ENCODE peak calls at places on chromosomes 2 and 18, in six cellular contexts. N is ovary; A is fibroblast of pulmonary artery; P is fibroblast of the aortic adventitia; V is CD8-positive, alpha-beta T cell; U is HCT116. M is an unnamed sample.

GRCh38 chr2:224938670-224939309 is 103.5 kb downstream of the DOCK10 start:
- DNase-seq in P (no peak), N (no peak), V (no peak), A (peak), U (no peak), M (peak)

GRCh38 chr18:46053368-46054095 is 18.5 kb downstream of the PSTPIP2 start:
- DNase-seq in N (no peak), A (no peak), V (no peak), U (no peak), P (peak), M (no peak)

GRCh38 chr18:54090856-54091255 is 133.6 kb downstream of the MBD2 start:
- DNase-seq in U (no peak), N (no peak), A (no peak), P (no peak), V (no peak), M (no peak)

GRCh38 chr2:8149011-8149410 is 532.8 kb upstream of the ID2 start:
- DNase-seq in A (no peak), N (no peak), U (no peak), V (no peak), P (no peak), M (no peak)

GRCh38 chr2:67055387-67056304 is 341.5 kb upstream of the ETAA1 start:
- DNase-seq in P (no peak), V (no peak), U (no peak), N (no peak), A (peak), M (peak)

GRCh38 chr18:36706313-36706881 is 122.4 kb downstream of the TPGS2 start:
- DNase-seq in A (no peak), U (no peak), P (no peak), V (no peak), N (no peak), M (no peak)

GRCh38 chr2:71136174-71136573 is 5.7 kb downstream of the MPHOSPH10 start:
- DNase-seq in P (no peak), U (no peak), V (no peak), A (no peak), N (no peak), M (no peak)

GRCh38 chr18:6352275-6352674 is 62.4 kb downstream of the L3MBTL4 start:
- DNase-seq in N (no peak), A (no peak), U (no peak), P (no peak), V (no peak), M (no peak)

GRCh38 chr18:51149605-51150429 is 47.7 kb downstream of the MEX3C start:
- DNase-seq in V (no peak), U (no peak), N (no peak), A (peak), P (peak), M (peak)

GRCh38 chr18:28112056-28112470 is 64.9 kb downstream of the CDH2 start:
- DNase-seq in P (peak), A (peak), U (no peak), V (no peak), N (no peak), M (no peak)

GRCh38 chr2:166632616-166633015 is 138.6 kb upstream of the SCN7A start:
- DNase-seq in N (no peak), U (no peak), V (no peak), A (peak), P (peak), M (peak)

GRCh38 chr2:234960091-234961088 is 8.6 kb downstream of the SH3BP4 start:
- DNase-seq in N (peak), P (no peak), A (peak), U (no peak), V (no peak), M (no peak)

GRCh38 chr18:74333091-74333490 is 17.5 kb downstream of the C18orf63 start:
- DNase-seq in U (no peak), P (peak), V (no peak), A (peak), N (no peak), M (no peak)

GRCh38 chr2:56018202-56018601 is 94.6 kb upstream of the EFEMP1 start:
- DNase-seq in V (no peak), U (no peak), N (no peak), P (no peak), A (no peak), M (no peak)

GRCh38 chr2:178279142-178279541 is 84.8 kb downstream of the OSBPL6 start:
- DNase-seq in A (peak), U (no peak), V (no peak), N (no peak), P (peak), M (peak)

GRCh38 chr2:34069604-34070003 is 470.5 kb upstream of the FAM98A start:
- DNase-seq in U (no peak), N (no peak), A (no peak), P (no peak), V (no peak), M (no peak)

GRCh38 chr2:157438907-157439791 is 4.7 kb downstream of the CYTIP start:
- DNase-seq in P (peak), N (no peak), V (no peak), A (peak), U (no peak), M (no peak)

GRCh38 chr2:204608261-204608660 is 63.0 kb downstream of the PARD3B start:
- DNase-seq in A (peak), V (no peak), N (no peak), U (no peak), P (peak), M (peak)

GRCh38 chr2:37833420-37833819 is 91.7 kb upstream of the RMDN2 start:
- DNase-seq in A (no peak), U (no peak), N (no peak), P (no peak), V (peak), M (no peak)

GRCh38 chr2:134792147-134792546 is 46.3 kb upstream of the ACMSD start:
- DNase-seq in P (no peak), N (no peak), V (no peak), A (no peak), U (no peak), M (no peak)

GRCh38 chr2:126855606-126856005 is 43.1 kb upstream of the TEX51 start:
- DNase-seq in U (no peak), N (no peak), P (no peak), V (no peak), A (no peak), M (no peak)

GRCh38 chr2:234032301-234032856 is 18.1 kb upstream of the SPP2 start:
- DNase-seq in V (peak), A (peak), N (no peak), P (peak), U (no peak), M (peak)

GRCh38 chr2:27915874-27916273 is 25.3 kb downstream of the BABAM2 start:
- DNase-seq in N (no peak), P (no peak), V (no peak), A (no peak), U (no peak), M (no peak)

GRCh38 chr2:182240862-182241371 is 185.9 kb downstream of the PDE1A start:
- DNase-seq in U (peak), V (no peak), N (no peak), A (peak), P (peak), M (no peak)

GRCh38 chr18:7840445-7840844 is 273.3 kb downstream of the PTPRM start:
- DNase-seq in U (no peak), N (no peak), V (no peak), P (no peak), A (peak), M (no peak)

GRCh38 chr18:59957957-59958356 is 58.2 kb downstream of the PMAIP1 start:
- DNase-seq in P (peak), N (no peak), V (no peak), A (peak), U (peak), M (peak)

GRCh38 chr2:14632133-14632936 is at the start of gene LRATD1:
- DNase-seq in N (peak), U (no peak), P (peak), V (no peak), A (peak), M (peak)

GRCh38 chr2:14633451-14634211 is 1.1 kb downstream of the LRATD1 start:
- DNase-seq in N (peak), U (no peak), P (no peak), A (no peak), V (no peak), M (no peak)

GRCh38 chr2:14634223-14634884 is 1.8 kb downstream of the LRATD1 start:
- DNase-seq in N (peak), V (no peak), U (no peak), A (peak), P (peak), M (peak)

GRCh38 chr2:14633031-14633430 is 514 bp downstream of the LRATD1 start:
- DNase-seq in P (no peak), N (peak), A (no peak), U (no peak), V (no peak), M (no peak)

GRCh38 chr2:14634885-14635871 is 2.7 kb downstream of the LRATD1 start:
- DNase-seq in A (peak), N (peak), P (peak), U (no peak), V (no peak), M (no peak)
- TF ChIP-seq CTCF in A (no peak), N (no peak), P (no peak), U (no peak), V (no peak), M (peak)

GRCh38 chr2:23324281-23324680 is 60.7 kb upstream of the KLHL29 start:
- DNase-seq in P (no peak), A (no peak), U (no peak), N (no peak), V (no peak), M (no peak)

GRCh38 chr2:23335550-23335949 is 49.4 kb upstream of the KLHL29 start:
- DNase-seq in A (no peak), P (no peak), U (no peak), N (no peak), V (no peak), M (no peak)

GRCh38 chr2:23327897-23328296 is 57.1 kb upstream of the KLHL29 start:
- DNase-seq in U (no peak), P (no peak), N (no peak), V (no peak), A (no peak), M (no peak)

GRCh38 chr2:23326322-23326721 is 58.7 kb upstream of the KLHL29 start:
- DNase-seq in V (no peak), U (no peak), N (no peak), A (no peak), P (no peak), M (no peak)

GRCh38 chr2:23330214-23330613 is 54.8 kb upstream of the KLHL29 start:
- DNase-seq in U (no peak), P (no peak), V (no peak), N (no peak), A (peak), M (no peak)
- TF ChIP-seq CTCF in U (peak), P (no peak), V (no peak), N (no peak), A (no peak), M (peak)

GRCh38 chr18:13465476-13465875 is 246.9 kb downstream of the LDLRAD4 start:
- DNase-seq in U (no peak), A (no peak), P (no peak), N (no peak), V (no peak), M (no peak)

GRCh38 chr18:13462686-13463085 is 244.1 kb downstream of the LDLRAD4 start:
- DNase-seq in A (no peak), N (no peak), P (no peak), U (no peak), V (no peak), M (no peak)

GRCh38 chr18:13464432-13465125 is 246.0 kb downstream of the LDLRAD4 start:
- DNase-seq in V (peak), U (no peak), N (no peak), P (no peak), A (peak), M (no peak)

GRCh38 chr18:13463526-13463925 is 245.0 kb downstream of the LDLRAD4 start:
- DNase-seq in V (peak), N (no peak), U (no peak), P (no peak), A (no peak), M (no peak)

GRCh38 chr18:13465126-13465446 is 246.5 kb downstream of the LDLRAD4 start:
- DNase-seq in A (no peak), U (no peak), P (no peak), V (no peak), N (no peak), M (no peak)
- TF ChIP-seq CTCF in A (no peak), U (no peak), P (no peak), V (no peak), N (no peak), M (no peak)

DNA sequence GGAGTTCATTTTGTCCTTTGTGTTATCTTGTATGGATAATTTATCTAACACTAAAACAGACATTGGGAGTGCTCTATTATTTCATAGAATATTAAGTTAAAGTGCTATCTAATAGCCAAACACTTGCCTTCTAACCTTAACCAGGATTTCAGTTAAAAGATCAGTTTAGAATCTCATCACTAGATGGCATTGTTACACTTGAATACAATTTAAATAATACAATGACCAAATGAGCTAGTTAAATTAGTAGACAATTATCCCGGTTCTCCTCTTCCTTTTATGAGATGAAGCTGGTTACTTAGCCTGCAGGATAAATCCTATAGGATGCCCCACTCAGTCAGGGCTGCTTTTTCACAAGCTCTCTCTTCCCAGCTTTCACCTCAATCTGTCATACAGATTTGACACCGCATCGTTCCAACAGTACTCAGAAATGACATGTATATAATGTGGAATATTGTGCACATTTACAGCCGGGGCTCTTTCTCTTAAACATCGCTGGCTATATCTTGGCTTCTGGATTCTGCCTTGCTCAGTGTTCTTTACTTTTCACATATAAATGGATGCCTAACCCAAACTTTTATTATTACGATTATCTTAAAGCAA is 678.8 kb downstream of the KCNJ3 start:
- DNase-seq in V (no peak), P (peak), A (peak), U (peak), N (no peak), M (no peak)
- TF ChIP-seq CTCF in V (no peak), P (no peak), A (peak), U (peak), N (no peak), M (peak)

GRCh38 chr2:174636979-174637378 is 39.4 kb upstream of the WIPF1 start:
- DNase-seq in V (no peak), U (no peak), P (no peak), A (no peak), N (no peak), M (no peak)
- TF ChIP-seq CTCF in V (no peak), U (no peak), P (peak), A (no peak), N (no peak), M (peak)

GRCh38 chr2:118061135-118061955 is 26.9 kb upstream of the INSIG2 start:
- DNase-seq in V (no peak), P (peak), U (no peak), N (no peak), A (peak), M (no peak)
- TF ChIP-seq CTCF in V (no peak), P (peak), U (peak), N (no peak), A (peak), M (peak)

GRCh38 chr18:48897531-48897930 is 53.2 kb downstream of the SMAD7 start:
- DNase-seq in U (no peak), V (no peak), N (no peak), A (peak), P (peak), M (no peak)
- TF ChIP-seq CTCF in U (no peak), V (no peak), N (no peak), A (no peak), P (peak), M (no peak)

DNA sequence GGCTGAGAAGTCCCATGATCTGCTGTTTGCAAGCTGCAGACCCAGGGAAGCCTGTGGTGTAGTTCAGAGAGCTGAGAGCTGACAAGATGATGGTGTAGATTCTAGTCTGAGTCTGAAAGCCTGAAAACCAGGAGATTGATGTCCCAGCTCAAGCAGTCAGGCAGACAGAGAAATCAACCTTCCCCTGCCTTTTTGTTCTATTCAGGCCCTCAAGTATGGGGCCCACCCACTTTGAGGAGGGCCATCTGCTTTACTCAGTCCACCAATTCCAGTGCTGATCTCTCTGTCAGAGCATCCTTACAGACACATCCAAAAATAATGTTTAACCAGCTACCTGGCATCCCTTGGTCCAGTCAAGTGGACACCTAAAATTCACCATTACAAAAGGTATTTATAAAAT is 479.5 kb downstream of the STK39 start:
- DNase-seq in P (no peak), U (no peak), V (no peak), A (no peak), N (no peak), M (no peak)
- TF ChIP-seq CTCF in P (no peak), U (no peak), V (no peak), A (no peak), N (no peak), M (no peak)